ENCODE peak calls at places on chromosomes 11 and 22, in six cellular contexts. V is upper lobe of right lung, M is fibroblast of lung, Y is dorsolateral prefrontal cortex, P is epithelial cell of esophagus, C is PC-9. J is an unnamed sample.
A peak's percentile ranks its signal among the peaks of the same experiment; 100 is the strongest.

GRCh38 chr11:10460611-10461275 is 5.7 kb downstream of the AMPD3 start:
- DNase-seq in P (no peak), Y (no peak), C (no peak), V (no peak), M (no peak), J (no peak)

GRCh38 chr22:28034760-28035401 is 115.8 kb upstream of the PITPNB start:
- DNase-seq in C (no peak), P (peak; percentile 36), M (peak; percentile 62), Y (peak; percentile 49), V (peak; percentile 59), J (no peak)

GRCh38 chr11:73326929-73327811 is 19.1 kb downstream of the ARHGEF17 start:
- DNase-seq in V (no peak), M (peak; percentile 81), C (peak; percentile 60), Y (no peak), P (peak; percentile 22), J (peak; percentile 63)

GRCh38 chr11:92495107-92495793 is 270.6 kb downstream of the FAT3 start:
- DNase-seq in V (no peak), M (no peak), P (no peak), Y (no peak), C (no peak), J (no peak)

GRCh38 chr11:16160146-16160545 is 196.2 kb downstream of the SOX6 start:
- DNase-seq in M (no peak), C (no peak), P (no peak), Y (no peak), V (no peak), J (no peak)

GRCh38 chr11:6475936-6476335 is 2.2 kb upstream of the TRIM3 start:
- DNase-seq in M (no peak), Y (no peak), C (no peak), V (no peak), P (no peak), J (no peak)

GRCh38 chr22:39290724-39291161 is 28.7 kb downstream of the RPL3 start:
- DNase-seq in V (no peak), Y (no peak), P (peak; percentile 53), M (peak; percentile 64), C (peak; percentile 92), J (peak; percentile 51)

GRCh38 chr22:18078329-18079041 is 695 bp downstream of the PEX26 start:
- DNase-seq in C (peak; percentile 52), V (peak; percentile 77), P (peak; percentile 60), M (peak; percentile 26), Y (no peak), J (no peak)

GRCh38 chr11:19683141-19683805 is 29.4 kb upstream of the NAV2 start:
- DNase-seq in C (no peak), Y (no peak), V (no peak), M (no peak), P (no peak), J (no peak)

GRCh38 chr11:131710511-131710910 is 340.1 kb downstream of the NTM start:
- DNase-seq in M (peak; percentile 45), V (no peak), C (no peak), P (peak; percentile 65), Y (no peak), J (peak; percentile 25)

GRCh38 chr11:131688056-131688693 is 317.8 kb downstream of the NTM start:
- DNase-seq in P (peak; percentile 57), C (no peak), M (peak; percentile 42), Y (peak; percentile 64), V (peak; percentile 76), J (peak; percentile 10)

GRCh38 chr11:81869337-81870065 is 864.2 kb downstream of the FAM181B start:
- DNase-seq in Y (no peak), C (no peak), V (no peak), M (peak; percentile 20), P (peak; percentile 60), J (peak; percentile 69)

DNA sequence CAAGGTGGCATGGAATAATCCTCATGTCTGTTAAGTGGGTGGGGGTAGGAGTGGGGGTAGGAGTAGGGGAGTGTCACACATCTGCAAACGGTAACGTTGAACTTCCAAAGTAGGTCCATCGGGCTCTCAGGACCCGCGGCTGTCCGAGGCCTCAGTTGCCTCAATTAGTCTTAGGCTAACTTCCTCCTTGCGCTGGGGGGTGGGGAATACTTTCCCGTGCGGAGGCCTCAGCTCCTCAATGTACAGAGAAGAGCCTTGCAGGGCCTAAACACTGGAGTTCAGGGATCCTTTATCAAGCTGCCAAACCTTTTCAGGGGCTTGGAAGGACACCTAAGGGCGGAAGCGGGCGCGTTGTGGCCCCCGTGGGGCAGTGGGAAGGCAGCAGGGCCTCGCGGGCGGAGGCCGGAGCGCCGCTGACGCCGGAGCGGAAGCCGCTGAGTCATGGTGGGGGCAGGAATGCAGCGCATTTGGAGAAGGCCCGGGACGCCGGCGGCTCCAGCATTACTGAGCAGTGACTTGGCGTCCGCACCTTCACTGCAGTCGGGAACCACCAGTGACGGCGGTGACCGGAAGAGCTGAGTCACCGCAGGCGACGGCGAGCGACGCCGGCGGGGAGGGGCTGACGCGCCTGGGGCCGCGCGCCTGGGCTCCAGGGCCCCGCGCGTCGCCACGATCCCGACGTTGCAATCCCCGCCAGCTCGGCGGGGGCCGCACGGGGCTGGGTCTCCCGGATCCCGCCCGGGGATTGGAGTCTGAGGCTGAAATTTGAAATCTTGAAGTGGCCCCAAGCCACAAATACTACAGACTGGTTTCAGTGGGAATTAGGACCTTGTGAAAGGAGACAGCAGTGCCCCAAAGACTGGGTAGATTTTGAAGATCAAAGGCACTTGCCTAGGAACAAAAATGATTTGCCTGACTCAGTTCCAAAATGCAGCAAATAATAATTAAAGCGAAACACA is 20.2 kb upstream of the IPO7 start:
- DNase-seq in Y (peak; percentile 77), V (peak; percentile 98), M (peak; percentile 99), P (peak; percentile 98), C (peak; percentile 90), J (peak; percentile 93)
- H3K4me3 ChIP-seq in Y (peak overlapping the region; percentile 70), V (peak overlapping the region; percentile 55), M (no peak overlapping the region), P (peak overlapping the region; percentile 38), C (peak overlapping the region; percentile 55), J (peak overlapping the region; percentile 30)

GRCh38 chr11:27518522-27518921 is 12.0 kb upstream of the LIN7C start:
- DNase-seq in P (no peak), V (no peak), M (no peak), C (no peak), Y (no peak), J (no peak)

GRCh38 chr11:27525824-27526516 is 19.4 kb upstream of the LIN7C start:
- DNase-seq in M (no peak), P (no peak), Y (no peak), C (no peak), V (no peak), J (no peak)

GRCh38 chr11:27520226-27520625 is 13.7 kb upstream of the LIN7C start:
- DNase-seq in Y (no peak), P (no peak), V (no peak), M (no peak), C (no peak), J (no peak)

GRCh38 chr11:27528711-27529110 is 22.1 kb upstream of the LIN7C start:
- DNase-seq in M (no peak), P (no peak), Y (no peak), V (no peak), C (no peak), J (no peak)

GRCh38 chr11:27524155-27524554 is 17.6 kb upstream of the LIN7C start:
- DNase-seq in Y (no peak), M (peak; percentile 63), V (no peak), P (peak; percentile 51), C (no peak), J (peak; percentile 71)
- TF ChIP-seq CTCF in Y (no peak), M (peak; percentile 22), V (no peak), P (peak; percentile 19), C (no peak), J (no peak)

GRCh38 chr22:19757985-19758895 is 2.3 kb upstream of the TBX1 start:
- DNase-seq in C (no peak), M (no peak), V (no peak), Y (no peak), P (no peak), J (no peak)

GRCh38 chr22:19757140-19757984 is 3.2 kb upstream of the TBX1 start:
- DNase-seq in P (no peak), M (no peak), Y (no peak), V (no peak), C (no peak), J (no peak)

GRCh38 chr22:19755722-19756287 is 4.8 kb upstream of the TBX1 start:
- DNase-seq in V (no peak), C (no peak), M (no peak), Y (no peak), P (no peak), J (no peak)

GRCh38 chr22:19755145-19755710 is 5.3 kb upstream of the TBX1 start:
- DNase-seq in M (no peak), P (no peak), Y (no peak), V (no peak), C (no peak), J (no peak)

DNA sequence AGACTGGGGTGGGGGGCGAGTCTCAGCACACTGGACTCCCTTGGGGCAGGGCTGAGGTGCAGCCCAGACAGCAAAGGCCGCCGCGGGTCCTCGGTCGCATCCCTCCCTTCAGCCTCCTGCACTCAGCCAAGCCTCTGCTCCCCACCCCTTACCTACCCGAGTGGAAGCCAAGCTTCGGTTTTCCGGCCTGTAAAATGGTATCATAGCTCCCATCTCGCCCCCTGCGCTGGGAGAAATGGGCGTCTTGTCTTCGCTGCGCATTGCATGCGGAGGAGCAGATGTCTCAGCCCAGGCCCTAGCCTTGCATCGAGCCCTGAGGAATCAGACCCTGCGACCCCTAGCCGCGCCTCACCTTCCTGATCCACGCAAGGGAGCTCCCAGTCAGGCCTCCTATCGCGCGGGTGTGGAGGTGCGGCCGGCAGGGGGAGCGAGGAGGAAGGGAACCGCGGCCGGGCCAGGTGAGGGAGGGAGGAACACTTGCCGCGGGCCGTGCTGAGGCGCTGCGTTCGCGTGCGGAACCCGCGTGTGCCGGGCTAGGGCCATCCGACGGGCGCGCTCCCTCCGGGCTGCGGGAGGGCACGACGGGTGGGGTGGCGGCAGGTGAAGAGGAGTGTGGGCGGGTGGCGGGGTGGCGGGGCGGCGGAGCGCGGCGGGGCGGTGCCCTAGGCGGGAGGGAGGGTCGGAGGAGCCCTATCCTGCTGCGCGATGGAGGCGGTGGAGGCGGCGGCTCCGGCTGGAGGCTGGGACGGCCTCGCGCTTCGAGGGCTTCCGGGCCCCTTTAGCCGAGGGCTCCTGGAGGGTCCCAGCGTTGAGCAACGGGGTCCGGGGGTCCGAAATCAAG is 4.1 kb upstream of the TBX1 start:
- DNase-seq in M (no peak), P (peak; percentile 82), Y (no peak), C (no peak), V (peak; percentile 87), J (peak; percentile 28)
- H3K4me3 ChIP-seq in M (no peak overlapping the region), P (peak overlapping the region; percentile 4), Y (peak overlapping the region; percentile 6), C (peak overlapping the region; percentile 26), V (peak overlapping the region; percentile 34), J (peak overlapping the region; percentile 33)

GRCh38 chr11:134253189-134253993 is at the start of the genes ACAD8 and THYN1:
- DNase-seq in Y (peak; percentile 95), M (peak; percentile 94), V (peak; percentile 98), P (peak; percentile 98), C (peak; percentile 92), J (peak; percentile 90)
- TF ChIP-seq CTCF in Y (peak; percentile 63), M (peak; percentile 9), V (peak; percentile 48), P (no peak), C (peak; percentile 39), J (peak; percentile 10)

DNA sequence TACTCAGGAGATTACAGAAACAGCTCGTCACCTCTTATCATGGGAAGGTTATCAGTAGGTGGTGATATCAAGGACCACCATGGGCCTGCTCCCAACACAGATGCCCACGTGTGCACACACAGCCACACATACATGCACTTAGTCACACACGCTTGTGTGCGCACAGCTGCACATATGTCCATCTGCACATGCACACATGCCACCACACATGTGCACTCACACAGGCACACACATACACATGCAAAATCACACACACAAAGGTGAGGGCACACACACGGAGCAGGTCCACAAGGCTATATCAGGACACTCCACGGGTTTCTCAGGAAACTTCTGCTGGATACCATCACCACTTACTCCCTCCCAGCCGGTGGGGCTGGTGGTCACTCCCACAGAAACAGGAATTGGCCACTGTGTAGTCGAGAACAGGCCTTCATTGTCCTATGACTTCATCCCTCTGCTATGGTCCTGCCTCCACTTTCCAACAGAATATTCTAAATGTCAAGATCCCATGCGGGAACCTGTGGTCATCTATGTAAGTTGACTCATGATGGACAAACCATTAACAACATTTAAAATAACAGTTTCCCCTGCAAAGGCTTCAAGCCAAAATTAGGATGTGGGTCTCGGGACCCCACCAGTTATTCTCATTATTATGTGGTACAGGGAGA is 2.2 kb downstream of the C11orf24 start:
- DNase-seq in P (no peak), V (no peak), Y (no peak), M (peak; percentile 95), C (no peak), J (no peak)
- H3K4me3 ChIP-seq in P (no peak overlapping the region), V (no peak overlapping the region), Y (no peak overlapping the region), M (peak overlapping the region; percentile 39), C (no peak overlapping the region), J (no peak overlapping the region)